ENCODE peak calls at places on chromosomes 3 and 15, in five cellular contexts. T is HFF-Myc, M is omental fat pad, K is AG09309, F is upper lobe of right lung. G is an unnamed sample.

GRCh38 chr3:11085078-11085840 is 69.0 kb upstream of the HRH1 start:
- DNase-seq in F (no peak), K (no peak), M (no peak), T (no peak), G (peak)

GRCh38 chr15:50681467-50681866 is 5.1 kb downstream of the TRPM7 start:
- DNase-seq in M (no peak), F (no peak), K (no peak), T (no peak), G (no peak)

GRCh38 chr3:127250032-127250431 is 37.8 kb downstream of the PRR20G start:
- DNase-seq in F (no peak), M (no peak), K (no peak), T (no peak), G (no peak)

GRCh38 chr3:151926956-151927355 is 53.5 kb downstream of the SUCNR1 start:
- DNase-seq in M (no peak), T (peak), K (peak), F (no peak), G (peak)

GRCh38 chr3:188562163-188562562 is 408.2 kb downstream of the LPP start:
- DNase-seq in M (no peak), K (no peak), F (no peak), T (no peak), G (no peak)

GRCh38 chr15:47603026-47603425 is 114.3 kb upstream of the SEMA6D start:
- DNase-seq in F (no peak), K (no peak), T (no peak), M (no peak), G (no peak)

GRCh38 chr15:49830411-49830810 is 209.6 kb downstream of the DTWD1 start:
- DNase-seq in K (no peak), M (no peak), T (no peak), F (no peak), G (peak)

GRCh38 chr15:99755692-99756409 is 22.6 kb upstream of the LYSMD4 start:
- DNase-seq in K (peak), T (peak), F (no peak), M (no peak), G (no peak)

GRCh38 chr3:171101982-171102610 is 75.6 kb upstream of the SLC2A2 start:
- DNase-seq in K (no peak), T (no peak), F (no peak), M (no peak), G (peak)

GRCh38 chr3:67790043-67790442 is 135.6 kb upstream of the SUCLG2 start:
- DNase-seq in F (no peak), M (no peak), T (no peak), K (peak), G (no peak)

GRCh38 chr15:57591822-57592367 is at the start of gene MYZAP:
- DNase-seq in F (peak), M (no peak), T (no peak), K (no peak), G (no peak)

GRCh38 chr15:67105065-67105951 is 39.9 kb downstream of the SMAD3 start:
- DNase-seq in F (no peak), K (peak), M (no peak), T (peak), G (peak)

GRCh38 chr3:192022412-192022811 is 561.4 kb downstream of the PYDC2 start:
- DNase-seq in T (no peak), M (no peak), F (no peak), K (no peak), G (no peak)

GRCh38 chr15:40065166-40065565 is 26.2 kb upstream of the SRP14 start:
- DNase-seq in K (no peak), T (no peak), M (no peak), F (no peak), G (no peak)

GRCh38 chr3:169822540-169822939 is 9.8 kb upstream of the LRRC34 start:
- DNase-seq in K (no peak), F (no peak), T (no peak), M (no peak), G (no peak)

GRCh38 chr15:45642203-45642932 is 7.5 kb downstream of the SQOR start:
- DNase-seq in F (no peak), T (no peak), K (peak), M (no peak), G (peak)

GRCh38 chr15:69729167-69729748 is 276.6 kb downstream of the RPLP1 start:
- DNase-seq in T (no peak), K (no peak), F (no peak), M (peak), G (no peak)

GRCh38 chr15:65595960-65596359 is 15.0 kb downstream of the INTS14 start:
- DNase-seq in F (no peak), T (no peak), M (no peak), K (no peak), G (no peak)

GRCh38 chr3:146274833-146275232 is 23.9 kb upstream of the PLSCR4 start:
- DNase-seq in T (no peak), K (peak), M (no peak), F (no peak), G (peak)

GRCh38 chr3:10373686-10374261 is 52.9 kb upstream of the SEC13 start:
- DNase-seq in F (no peak), K (no peak), M (no peak), T (peak), G (no peak)

GRCh38 chr3:42019144-42019952 is 57.4 kb upstream of the ULK4 start:
- DNase-seq in F (no peak), T (no peak), M (no peak), K (no peak), G (no peak)

GRCh38 chr3:66989860-66990696 is 8.0 kb upstream of the KBTBD8 start:
- DNase-seq in K (no peak), T (no peak), F (no peak), M (no peak), G (no peak)

GRCh38 chr3:100047455-100048141 is 66.7 kb downstream of the FILIP1L start:
- DNase-seq in M (no peak), F (no peak), K (peak), T (peak), G (peak)

GRCh38 chr15:83549563-83549962 is 102.4 kb downstream of the SH3GL3 start:
- DNase-seq in K (no peak), M (no peak), T (no peak), F (no peak), G (no peak)

GRCh38 chr3:69896095-69896494 is 103.4 kb upstream of the SAMMSON start:
- DNase-seq in F (no peak), K (no peak), M (no peak), T (no peak), G (no peak)

GRCh38 chr3:133444071-133444774 is 44.4 kb downstream of the BFSP2 start:
- DNase-seq in K (no peak), F (no peak), M (no peak), T (no peak), G (no peak)

GRCh38 chr15:28459279-28459678 is 73.5 kb downstream of the GOLGA8G start:
- DNase-seq in T (no peak), M (no peak), F (no peak), K (no peak), G (no peak)

GRCh38 chr3:171028025-171028778 is 1.7 kb upstream of the SLC2A2 start:
- DNase-seq in K (peak), T (peak), M (no peak), F (peak), G (peak)

GRCh38 chr3:32836601-32837000 is 18.8 kb downstream of the TRIM71 start:
- DNase-seq in M (no peak), F (no peak), T (no peak), K (no peak), G (no peak)

GRCh38 chr3:25239042-25239441 is 189.0 kb upstream of the RARB start:
- DNase-seq in M (no peak), K (no peak), F (no peak), T (no peak), G (no peak)

GRCh38 chr3:142888484-142889262 is at the start of gene PCOLCE2:
- DNase-seq in T (no peak), K (no peak), F (peak), M (no peak), G (no peak)

GRCh38 chr15:68484696-68485400 is 52.9 kb upstream of the ITGA11 start:
- DNase-seq in F (no peak), T (no peak), K (peak), M (no peak), G (peak)

GRCh38 chr3:58074997-58075396 is 66.8 kb downstream of the FLNB start:
- DNase-seq in F (no peak), K (no peak), M (no peak), T (no peak), G (no peak)

GRCh38 chr3:141498592-141499223 is 11.9 kb downstream of the RASA2 start:
- DNase-seq in K (no peak), F (no peak), M (no peak), T (no peak), G (no peak)

GRCh38 chr3:191412764-191413163 is 48.2 kb upstream of the PYDC2 start:
- DNase-seq in F (no peak), T (peak), K (peak), M (no peak), G (peak)

GRCh38 chr3:119741701-119742100 is 38.9 kb downstream of the CFAP91 start:
- DNase-seq in T (no peak), F (no peak), M (no peak), K (no peak), G (no peak)

GRCh38 chr15:101505610-101506337 is 16.3 kb upstream of the PCSK6 start:
- DNase-seq in K (no peak), F (no peak), T (no peak), M (no peak), G (no peak)

GRCh38 chr3:8825153-8825825 is 55.9 kb upstream of the OXTR start:
- DNase-seq in T (no peak), K (no peak), M (no peak), F (no peak), G (no peak)

GRCh38 chr3:129346690-129347440 is 68.2 kb downstream of the HMCES start:
- DNase-seq in K (no peak), F (no peak), T (no peak), M (no peak), G (no peak)

GRCh38 chr3:129345281-129345680 is 66.6 kb downstream of the HMCES start:
- DNase-seq in T (no peak), K (no peak), M (no peak), F (no peak), G (no peak)

GRCh38 chr3:129345971-129346370 is 67.3 kb downstream of the HMCES start:
- DNase-seq in F (no peak), T (no peak), K (no peak), M (no peak), G (no peak)

GRCh38 chr3:129343643-129344360 is 65.1 kb downstream of the HMCES start:
- DNase-seq in K (no peak), M (no peak), T (no peak), F (peak), G (no peak)

DNA sequence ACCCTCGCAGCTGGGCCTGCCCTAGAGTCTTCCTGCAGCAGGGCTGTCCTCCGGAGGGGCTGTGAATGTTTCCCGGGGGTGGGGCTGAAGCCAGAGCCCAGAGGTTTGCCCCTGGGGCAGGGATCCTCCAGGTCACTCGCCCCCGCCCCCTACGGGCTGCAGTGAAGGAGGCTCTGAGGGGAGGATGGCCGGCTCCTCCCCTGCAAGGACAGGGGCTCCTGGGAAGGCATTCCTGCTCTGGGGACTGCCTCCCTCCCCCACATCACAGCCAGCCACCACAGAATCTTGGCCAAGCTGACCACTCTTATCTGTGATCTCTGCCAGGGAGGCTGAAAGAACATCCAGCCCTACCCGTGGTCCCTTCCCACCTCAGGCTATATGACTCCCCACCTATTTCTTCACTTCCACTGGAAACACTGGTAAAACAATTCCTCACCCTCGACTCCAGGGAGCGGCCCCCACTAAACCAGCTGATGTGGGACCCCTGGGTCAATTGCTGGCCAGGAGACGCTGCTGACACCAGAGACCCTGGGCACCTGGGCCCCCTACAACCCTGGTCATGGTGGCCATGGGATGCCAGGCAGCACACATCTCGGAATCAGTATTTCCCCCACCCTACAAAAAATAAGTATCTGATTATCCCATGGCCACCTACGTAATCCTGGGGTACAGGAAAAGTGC is 66.0 kb downstream of the HMCES start:
- DNase-seq in M (no peak), F (no peak), K (no peak), T (no peak), G (no peak)
- TF ChIP-seq CTCF in M (no peak), F (no peak), K (no peak), T (no peak), G (no peak)

GRCh38 chr3:49906004-49906860 is 2.6 kb upstream of the MST1R start:
- DNase-seq in F (peak), K (no peak), M (no peak), T (no peak), G (no peak)
- TF ChIP-seq CTCF in F (peak), K (peak), M (no peak), T (peak), G (peak)

GRCh38 chr3:128879125-128879969 is at the start of gene ACAD9:
- DNase-seq in F (peak), M (peak), K (peak), T (peak), G (peak)
- TF ChIP-seq CTCF in F (no peak), M (no peak), K (no peak), T (no peak), G (no peak)

GRCh38 chr3:71616571-71617021 is 33.1 kb upstream of the FOXP1 start:
- DNase-seq in T (no peak), K (no peak), F (no peak), M (no peak), G (no peak)

GRCh38 chr3:71621802-71622537 is 38.4 kb upstream of the FOXP1 start:
- DNase-seq in F (no peak), K (no peak), T (no peak), M (no peak), G (no peak)
- TF ChIP-seq CTCF in F (no peak), K (no peak), T (no peak), M (no peak), G (no peak)

GRCh38 chr15:29938701-29939340 is 116.6 kb upstream of the TJP1 start:
- DNase-seq in T (no peak), K (no peak), M (no peak), F (no peak), G (no peak)

GRCh38 chr15:29939404-29939803 is 117.1 kb upstream of the TJP1 start:
- DNase-seq in T (no peak), K (no peak), M (no peak), F (no peak), G (no peak)

GRCh38 chr15:29944925-29945324 is 122.7 kb upstream of the TJP1 start:
- DNase-seq in M (no peak), T (no peak), F (no peak), K (no peak), G (no peak)

GRCh38 chr15:29942548-29942947 is 120.3 kb upstream of the TJP1 start:
- DNase-seq in T (no peak), F (no peak), M (no peak), K (no peak), G (no peak)

DNA sequence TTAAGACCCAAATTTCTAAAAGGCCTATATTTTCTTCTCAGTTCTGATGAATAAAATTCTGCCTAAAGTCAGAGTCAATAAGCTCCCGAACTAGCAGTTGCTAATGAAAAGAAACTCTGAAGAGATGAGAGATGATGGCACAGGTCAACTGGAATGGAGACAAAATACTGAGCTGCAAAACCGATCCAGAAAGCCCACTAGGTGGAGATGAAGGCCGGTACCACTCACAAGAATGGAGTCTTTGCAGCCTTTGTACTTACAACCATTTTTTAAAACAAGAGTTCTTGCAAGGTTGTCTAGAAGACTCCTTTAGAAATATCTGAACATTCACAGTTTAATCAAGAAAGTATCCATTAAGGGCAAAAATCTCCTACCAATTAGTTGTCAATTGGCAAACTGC is 119.9 kb upstream of the TJP1 start:
- DNase-seq in M (no peak), T (no peak), K (no peak), F (no peak), G (no peak)
- TF ChIP-seq CTCF in M (no peak), T (peak), K (peak), F (peak), G (peak)

GRCh38 chr3:106332884-106333283 is 464.1 kb upstream of the CBLB start:
- DNase-seq in K (no peak), F (no peak), M (no peak), T (no peak), G (no peak)
- TF ChIP-seq CTCF in K (no peak), F (no peak), M (no peak), T (no peak), G (no peak)

GRCh38 chr15:41932511-41932910 is 38.7 kb upstream of the SPTBN5 start:
- DNase-seq in T (no peak), F (peak), K (no peak), M (no peak), G (no peak)

GRCh38 chr15:41930867-41931222 is 37.0 kb upstream of the SPTBN5 start:
- DNase-seq in F (no peak), M (no peak), T (no peak), K (no peak), G (no peak)

GRCh38 chr15:41928637-41929620 is 35.1 kb upstream of the SPTBN5 start:
- DNase-seq in M (no peak), T (no peak), F (peak), K (no peak), G (no peak)

GRCh38 chr15:41932101-41932500 is 38.2 kb upstream of the SPTBN5 start:
- DNase-seq in T (no peak), M (no peak), K (no peak), F (peak), G (no peak)

GRCh38 chr15:41930221-41930866 is 36.5 kb upstream of the SPTBN5 start:
- DNase-seq in K (peak), T (peak), F (peak), M (no peak), G (peak)
- TF ChIP-seq CTCF in K (peak), T (peak), F (peak), M (no peak), G (peak)

GRCh38 chr15:75640483-75641175 is 605 bp upstream of the IMP3 start:
- DNase-seq in F (peak), K (no peak), T (no peak), M (no peak), G (no peak)
- TF ChIP-seq CTCF in F (no peak), K (no peak), T (peak), M (no peak), G (peak)

GRCh38 chr3:14691719-14692118 is 16.8 kb downstream of the C3orf20 start:
- DNase-seq in T (no peak), F (no peak), M (no peak), K (no peak), G (no peak)
- TF ChIP-seq CTCF in T (no peak), F (no peak), M (no peak), K (no peak), G (no peak)

DNA sequence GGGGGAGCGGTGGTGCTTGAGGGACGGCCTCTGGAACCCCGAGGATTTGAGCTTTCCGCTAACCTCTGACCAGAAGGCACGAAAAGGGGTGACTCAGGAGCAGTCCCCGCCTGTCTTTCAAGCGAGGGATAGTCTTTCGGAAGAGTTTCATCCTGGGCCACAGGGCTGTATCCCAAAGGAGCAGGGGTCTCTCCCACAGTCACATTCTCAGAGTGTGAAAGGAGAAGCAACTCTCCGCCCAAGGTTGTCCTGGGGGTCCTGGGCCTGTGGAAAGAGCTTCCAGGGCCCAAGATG is 1.4 kb upstream of the DUSP7 start:
- DNase-seq in M (no peak), T (no peak), F (no peak), K (no peak), G (no peak)
- TF ChIP-seq CTCF in M (no peak), T (no peak), F (peak), K (no peak), G (no peak)

G was measured in BJ.